ENCODE peak calls at places on chromosomes 11 and 22, in four cellular contexts. One of them, this sample, is unnamed.

GRCh38 chr22:41021655-41022454 is 70.5 kb upstream of the EP300 start:
- DNase-seq in heart right ventricle: peak
- DNase-seq in breast epithelium: peak
- DNase-seq in mesendoderm: peak
- DNase-seq in this sample: peak

GRCh38 chr11:26971961-26972360 is 22.0 kb upstream of the FIBIN start:
- DNase-seq in mesendoderm: no peak
- DNase-seq in breast epithelium: no peak
- DNase-seq in heart right ventricle: no peak
- DNase-seq in this sample: no peak

GRCh38 chr11:113862430-113862829 is 12.9 kb downstream of the USP28 start:
- DNase-seq in breast epithelium: no peak
- DNase-seq in mesendoderm: peak
- DNase-seq in heart right ventricle: no peak
- DNase-seq in this sample: no peak

GRCh38 chr11:100208207-100208606 is 478.9 kb upstream of the ARHGAP42 start:
- DNase-seq in mesendoderm: no peak
- DNase-seq in breast epithelium: no peak
- DNase-seq in heart right ventricle: no peak
- DNase-seq in this sample: no peak

GRCh38 chr11:106724293-106724892 is 293.9 kb downstream of the GUCY1A2 start:
- DNase-seq in heart right ventricle: no peak
- DNase-seq in breast epithelium: no peak
- DNase-seq in mesendoderm: peak
- DNase-seq in this sample: no peak

GRCh38 chr22:32589007-32589406 is 114.4 kb downstream of the FBXO7 start:
- DNase-seq in mesendoderm: no peak
- DNase-seq in breast epithelium: no peak
- DNase-seq in heart right ventricle: no peak
- DNase-seq in this sample: no peak

GRCh38 chr11:88115828-88116410 is 59.3 kb downstream of the RAB38 start:
- DNase-seq in mesendoderm: peak
- DNase-seq in heart right ventricle: no peak
- DNase-seq in breast epithelium: no peak
- DNase-seq in this sample: no peak

GRCh38 chr11:57978686-57979531 is 44.8 kb upstream of the OR9Q1 start:
- DNase-seq in heart right ventricle: no peak
- DNase-seq in breast epithelium: no peak
- DNase-seq in mesendoderm: no peak
- DNase-seq in this sample: no peak

GRCh38 chr11:10579700-10580099 is 11.2 kb upstream of the LYVE1 start:
- DNase-seq in mesendoderm: no peak
- DNase-seq in breast epithelium: no peak
- DNase-seq in heart right ventricle: no peak
- DNase-seq in this sample: no peak

GRCh38 chr22:50597097-50597496 is 3.5 kb upstream of the MAPK8IP2 start:
- DNase-seq in breast epithelium: no peak
- DNase-seq in heart right ventricle: no peak
- DNase-seq in mesendoderm: no peak
- DNase-seq in this sample: no peak

GRCh38 chr11:106304274-106304673 is 226.8 kb downstream of the AASDHPPT start:
- DNase-seq in breast epithelium: no peak
- DNase-seq in heart right ventricle: no peak
- DNase-seq in mesendoderm: no peak
- DNase-seq in this sample: no peak

GRCh38 chr11:133529807-133530500 is 2.3 kb downstream of the OPCML start:
- DNase-seq in breast epithelium: no peak
- DNase-seq in heart right ventricle: no peak
- DNase-seq in mesendoderm: peak
- DNase-seq in this sample: no peak

GRCh38 chr11:1771273-1771672 is 7.5 kb upstream of the CTSD start:
- DNase-seq in breast epithelium: peak
- DNase-seq in heart right ventricle: no peak
- DNase-seq in mesendoderm: no peak
- DNase-seq in this sample: no peak

GRCh38 chr11:72395993-72396392 is 38.3 kb downstream of the CLPB start:
- DNase-seq in heart right ventricle: no peak
- DNase-seq in breast epithelium: no peak
- DNase-seq in mesendoderm: no peak
- DNase-seq in this sample: no peak

GRCh38 chr11:10490398-10491232 is 35.6 kb downstream of the AMPD3 start:
- DNase-seq in mesendoderm: peak
- DNase-seq in breast epithelium: peak
- DNase-seq in heart right ventricle: peak
- DNase-seq in this sample: no peak

GRCh38 chr11:102241026-102241425 is 76.3 kb upstream of the BIRC3 start:
- DNase-seq in breast epithelium: no peak
- DNase-seq in mesendoderm: no peak
- DNase-seq in heart right ventricle: no peak
- DNase-seq in this sample: peak

GRCh38 chr22:48642550-48642949 is 1185.1 kb downstream of the BRD1 start:
- DNase-seq in heart right ventricle: no peak
- DNase-seq in mesendoderm: no peak
- DNase-seq in breast epithelium: no peak
- DNase-seq in this sample: no peak

GRCh38 chr11:17544181-17544622 is at the start of gene USH1C:
- DNase-seq in heart right ventricle: peak
- DNase-seq in mesendoderm: peak
- DNase-seq in breast epithelium: peak
- DNase-seq in this sample: no peak

GRCh38 chr11:63610604-63611394 is 3.4 kb downstream of the PLAAT3 start:
- DNase-seq in breast epithelium: no peak
- DNase-seq in mesendoderm: peak
- DNase-seq in heart right ventricle: no peak
- DNase-seq in this sample: no peak

GRCh38 chr11:119029069-119029339 is 1.7 kb downstream of the SLC37A4 start:
- DNase-seq in mesendoderm: no peak
- DNase-seq in breast epithelium: no peak
- DNase-seq in heart right ventricle: no peak
- DNase-seq in this sample: no peak

GRCh38 chr11:63179446-63180068 is 35.5 kb upstream of the SLC22A24 start:
- DNase-seq in mesendoderm: peak
- DNase-seq in breast epithelium: no peak
- DNase-seq in heart right ventricle: no peak
- DNase-seq in this sample: no peak

GRCh38 chr11:43547900-43548381 is 132.6 kb upstream of the HSD17B12 start:
- DNase-seq in breast epithelium: no peak
- DNase-seq in heart right ventricle: peak
- DNase-seq in mesendoderm: no peak
- DNase-seq in this sample: no peak

GRCh38 chr11:118175031-118175531 is 1.4 kb downstream of the SCN2B start:
- DNase-seq in heart right ventricle: no peak
- DNase-seq in mesendoderm: peak
- DNase-seq in breast epithelium: no peak
- DNase-seq in this sample: no peak

GRCh38 chr22:43151251-43152000 is at the start of gene TSPO:
- DNase-seq in heart right ventricle: peak
- DNase-seq in mesendoderm: peak
- DNase-seq in breast epithelium: peak
- DNase-seq in this sample: no peak

GRCh38 chr11:27028653-27029052 is 12.0 kb upstream of the BBOX1 start:
- DNase-seq in mesendoderm: no peak
- DNase-seq in heart right ventricle: no peak
- DNase-seq in breast epithelium: no peak
- DNase-seq in this sample: no peak

GRCh38 chr11:8068605-8069221 is 12.3 kb upstream of the TUB start:
- DNase-seq in breast epithelium: no peak
- DNase-seq in mesendoderm: no peak
- DNase-seq in heart right ventricle: peak
- DNase-seq in this sample: no peak

GRCh38 chr22:36377022-36377631 is 10.6 kb downstream of the MYH9 start:
- DNase-seq in breast epithelium: no peak
- DNase-seq in mesendoderm: no peak
- DNase-seq in heart right ventricle: no peak
- DNase-seq in this sample: peak

GRCh38 chr11:27839226-27839913 is 139.1 kb upstream of the BDNF start:
- DNase-seq in mesendoderm: peak
- DNase-seq in breast epithelium: no peak
- DNase-seq in heart right ventricle: no peak
- DNase-seq in this sample: peak

GRCh38 chr11:92424281-92424680 is 199.7 kb downstream of the FAT3 start:
- DNase-seq in mesendoderm: no peak
- DNase-seq in heart right ventricle: no peak
- DNase-seq in breast epithelium: no peak
- DNase-seq in this sample: no peak

GRCh38 chr11:24759742-24760141 is 262.9 kb downstream of the LUZP2 start:
- DNase-seq in mesendoderm: no peak
- DNase-seq in heart right ventricle: no peak
- DNase-seq in breast epithelium: no peak
- DNase-seq in this sample: no peak

GRCh38 chr11:24760681-24761080 is 263.8 kb downstream of the LUZP2 start:
- DNase-seq in mesendoderm: no peak
- DNase-seq in breast epithelium: no peak
- DNase-seq in heart right ventricle: no peak
- DNase-seq in this sample: no peak

GRCh38 chr11:24754406-24754805 is 257.6 kb downstream of the LUZP2 start:
- DNase-seq in heart right ventricle: no peak
- DNase-seq in mesendoderm: no peak
- DNase-seq in breast epithelium: no peak
- DNase-seq in this sample: no peak

DNA sequence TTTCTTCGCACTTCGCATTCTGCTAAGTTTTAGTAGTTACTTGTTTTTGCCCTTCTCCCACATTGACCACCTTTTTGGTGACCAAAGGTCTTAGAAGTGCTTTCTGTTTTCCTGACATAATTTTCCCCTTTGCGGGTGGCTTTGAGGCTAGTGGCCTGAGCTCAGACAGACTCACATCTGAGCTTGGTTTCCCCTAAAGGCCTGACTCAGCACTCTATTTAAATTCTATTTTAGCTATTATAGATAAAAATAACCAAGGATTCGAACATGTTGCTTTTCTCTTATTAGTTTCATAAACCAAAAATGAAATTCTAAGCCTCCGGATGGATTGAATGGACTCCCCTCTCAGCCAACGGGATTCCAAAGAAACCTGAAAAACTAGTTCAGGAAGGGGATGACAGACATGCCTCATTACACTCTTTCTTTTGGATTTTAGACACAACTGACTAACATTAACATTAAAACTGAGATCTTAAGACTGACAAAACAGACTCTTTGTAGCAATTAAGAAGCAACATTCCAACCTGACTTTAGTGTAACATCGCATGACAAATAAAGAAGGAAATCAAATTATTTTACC is 258.5 kb downstream of the LUZP2 start:
- DNase-seq in heart right ventricle: no peak
- DNase-seq in breast epithelium: no peak
- DNase-seq in mesendoderm: no peak
- DNase-seq in this sample: no peak
- H3K4me3 ChIP-seq in heart right ventricle: no peak
- H3K4me3 ChIP-seq in breast epithelium: no peak
- H3K4me3 ChIP-seq in mesendoderm: no peak
- H3K4me3 ChIP-seq in this sample: no peak

DNA sequence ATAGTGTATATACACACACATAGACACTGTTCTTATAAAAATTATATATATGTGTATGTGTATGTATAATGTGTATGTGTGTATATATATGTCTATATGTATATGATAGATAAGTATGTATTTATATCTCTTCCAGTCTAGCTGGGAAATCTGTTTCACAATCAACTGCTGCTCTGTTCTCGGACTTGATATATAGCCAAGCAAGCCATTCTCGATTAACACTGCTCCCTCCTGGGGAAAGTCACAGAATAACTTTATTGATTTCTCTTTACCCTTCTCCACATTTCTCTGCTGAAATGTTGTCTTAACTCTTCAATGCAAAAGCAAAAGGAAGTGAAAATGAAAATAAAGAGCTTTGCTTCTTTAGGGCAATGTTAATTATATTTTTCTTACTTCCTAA is 2.2 kb downstream of the BLID start:
- DNase-seq in breast epithelium: no peak
- DNase-seq in heart right ventricle: no peak
- DNase-seq in mesendoderm: no peak
- DNase-seq in this sample: no peak
- H3K4me3 ChIP-seq in breast epithelium: no peak
- H3K4me3 ChIP-seq in heart right ventricle: no peak
- H3K4me3 ChIP-seq in mesendoderm: no peak
- H3K4me3 ChIP-seq in this sample: no peak

GRCh38 chr22:46052331-46052771 is 75.4 kb upstream of the WNT7B start:
- DNase-seq in heart right ventricle: no peak
- DNase-seq in mesendoderm: no peak
- DNase-seq in breast epithelium: peak
- DNase-seq in this sample: no peak
- H3K4me3 ChIP-seq in heart right ventricle: peak
- H3K4me3 ChIP-seq in mesendoderm: no peak
- H3K4me3 ChIP-seq in breast epithelium: peak
- H3K4me3 ChIP-seq in this sample: no peak

GRCh38 chr11:76235233-76236091 is 29.2 kb upstream of the WNT11 start:
- DNase-seq in breast epithelium: peak
- DNase-seq in heart right ventricle: peak
- DNase-seq in mesendoderm: peak
- DNase-seq in this sample: peak

GRCh38 chr11:76238551-76238950 is 32.2 kb upstream of the WNT11 start:
- DNase-seq in mesendoderm: peak
- DNase-seq in heart right ventricle: no peak
- DNase-seq in breast epithelium: no peak
- DNase-seq in this sample: no peak

GRCh38 chr11:76237914-76238313 is 31.6 kb upstream of the WNT11 start:
- DNase-seq in breast epithelium: no peak
- DNase-seq in mesendoderm: peak
- DNase-seq in heart right ventricle: no peak
- DNase-seq in this sample: no peak

GRCh38 chr11:76236092-76237026 is 30.1 kb upstream of the WNT11 start:
- DNase-seq in breast epithelium: no peak
- DNase-seq in heart right ventricle: peak
- DNase-seq in mesendoderm: peak
- DNase-seq in this sample: no peak

GRCh38 chr11:76237041-76237649 is 30.8 kb upstream of the WNT11 start:
- DNase-seq in mesendoderm: no peak
- DNase-seq in heart right ventricle: no peak
- DNase-seq in breast epithelium: no peak
- DNase-seq in this sample: no peak
- H3K4me3 ChIP-seq in mesendoderm: no peak
- H3K4me3 ChIP-seq in heart right ventricle: no peak
- H3K4me3 ChIP-seq in breast epithelium: no peak
- H3K4me3 ChIP-seq in this sample: no peak

GRCh38 chr11:20156280-20156875 is 3.9 kb downstream of the DBX1 start:
- DNase-seq in breast epithelium: no peak
- DNase-seq in mesendoderm: peak
- DNase-seq in heart right ventricle: no peak
- DNase-seq in this sample: no peak
- H3K4me3 ChIP-seq in breast epithelium: no peak
- H3K4me3 ChIP-seq in mesendoderm: peak
- H3K4me3 ChIP-seq in heart right ventricle: peak
- H3K4me3 ChIP-seq in this sample: peak

GRCh38 chr11:35970445-35970844 is 26.6 kb downstream of the LDLRAD3 start:
- DNase-seq in breast epithelium: no peak
- DNase-seq in heart right ventricle: no peak
- DNase-seq in mesendoderm: no peak
- DNase-seq in this sample: no peak
- H3K4me3 ChIP-seq in breast epithelium: no peak
- H3K4me3 ChIP-seq in heart right ventricle: no peak
- H3K4me3 ChIP-seq in mesendoderm: no peak
- H3K4me3 ChIP-seq in this sample: no peak

GRCh38 chr11:65170058-65170534 is at the start of gene SPDYC:
- DNase-seq in breast epithelium: no peak
- DNase-seq in mesendoderm: peak
- DNase-seq in heart right ventricle: no peak
- DNase-seq in this sample: no peak
- H3K4me3 ChIP-seq in breast epithelium: no peak
- H3K4me3 ChIP-seq in mesendoderm: no peak
- H3K4me3 ChIP-seq in heart right ventricle: no peak
- H3K4me3 ChIP-seq in this sample: no peak